ENCODE peak calls at places on chromosomes 5 and 9, in seven cellular contexts. W is uterus; V is HFFc6; Y is upper lobe of right lung; I is spleen; S is CD4-positive, alpha-beta T cell; E is fibroblast of the aortic adventitia. T is an unnamed sample.

GRCh38 chr9:83219154-83219923 is 156.4 kb upstream of the RASEF start:
- DNase-seq in V (peak; percentile 77), W (peak; percentile 67), I (peak; percentile 88), E (peak; percentile 91), S (no peak), Y (peak; percentile 93), T (peak; percentile 38)

GRCh38 chr9:130286781-130287428 is 21.3 kb downstream of the HMCN2 start:
- DNase-seq in S (no peak), I (peak; percentile 60), W (no peak), Y (peak; percentile 55), V (no peak), E (no peak), T (no peak)

GRCh38 chr5:130135506-130135905 is 231.2 kb downstream of the CHSY3 start:
- DNase-seq in E (peak; percentile 79), Y (no peak), S (no peak), W (no peak), V (no peak), I (no peak), T (no peak)

GRCh38 chr9:12814877-12815237 is 40.0 kb downstream of the LURAP1L start:
- DNase-seq in V (no peak), I (no peak), S (no peak), W (no peak), Y (no peak), E (no peak), T (no peak)

GRCh38 chr5:125200842-125201373 is 454.5 kb upstream of the ZNF608 start:
- DNase-seq in S (no peak), W (no peak), Y (no peak), V (no peak), I (no peak), E (no peak), T (no peak)

GRCh38 chr9:95516736-95517558 is at the start of gene PTCH1:
- DNase-seq in W (peak; percentile 50), V (no peak), S (peak; percentile 35), E (peak; percentile 53), I (no peak), Y (peak; percentile 72), T (peak; percentile 42)

GRCh38 chr5:101678494-101679193 is 617.4 kb downstream of the SLCO4C1 start:
- DNase-seq in W (peak; percentile 17), S (peak; percentile 8), Y (no peak), I (no peak), E (peak; percentile 61), V (peak; percentile 17), T (peak; percentile 15)

GRCh38 chr5:136094913-136095641 is 37.6 kb upstream of the SMAD5 start:
- DNase-seq in V (no peak), I (no peak), W (no peak), Y (no peak), S (no peak), E (no peak), T (no peak)

GRCh38 chr9:117412006-117412715 is 2.7 kb downstream of the ASTN2 start:
- DNase-seq in V (no peak), I (no peak), S (no peak), E (no peak), W (no peak), Y (no peak), T (peak; percentile 9)

GRCh38 chr9:34546834-34547827 is 24.3 kb upstream of the ENHO start:
- DNase-seq in V (peak; percentile 68), S (peak; percentile 27), W (peak; percentile 33), I (peak; percentile 79), Y (peak; percentile 77), E (peak; percentile 74), T (peak; percentile 58)

GRCh38 chr5:106680330-106680729 is 990.4 kb downstream of the EFNA5 start:
- DNase-seq in S (no peak), E (no peak), V (no peak), Y (no peak), I (no peak), W (no peak), T (no peak)

GRCh38 chr5:110048508-110048907 is 358.8 kb downstream of the MAN2A1 start:
- DNase-seq in Y (no peak), E (no peak), W (no peak), V (no peak), S (no peak), I (no peak), T (no peak)

GRCh38 chr5:181220178-181220515 is 2.9 kb upstream of the TRIM41 start:
- DNase-seq in E (no peak), Y (no peak), S (no peak), V (no peak), W (no peak), I (no peak), T (no peak)

GRCh38 chr5:17735771-17736170 is 101.5 kb downstream of the TAF11L14 start:
- DNase-seq in I (no peak), E (no peak), V (no peak), W (no peak), S (no peak), Y (no peak), T (no peak)

GRCh38 chr5:144451187-144451973 is 280.7 kb downstream of the KCTD16 start:
- DNase-seq in S (no peak), E (peak; percentile 78), Y (no peak), W (no peak), V (no peak), I (no peak), T (no peak)

GRCh38 chr5:109951758-109952157 is 262.0 kb downstream of the MAN2A1 start:
- DNase-seq in W (no peak), I (no peak), V (no peak), E (no peak), S (no peak), Y (no peak), T (no peak)

GRCh38 chr5:91223886-91224285 is 159.2 kb downstream of the ARRDC3 start:
- DNase-seq in S (no peak), V (peak; percentile 11), E (no peak), Y (no peak), W (no peak), I (no peak), T (no peak)

GRCh38 chr9:26695010-26695601 is 197.5 kb downstream of the CAAP1 start:
- DNase-seq in S (no peak), I (no peak), Y (no peak), E (no peak), V (no peak), W (no peak), T (no peak)

GRCh38 chr5:15354011-15354410 is 146.0 kb upstream of the FBXL7 start:
- DNase-seq in Y (no peak), I (no peak), S (no peak), E (no peak), V (no peak), W (no peak), T (no peak)

GRCh38 chr9:76901801-76902200 is 4.1 kb downstream of the PRUNE2 start:
- DNase-seq in S (no peak), Y (no peak), E (no peak), I (no peak), V (no peak), W (no peak), T (no peak)

GRCh38 chr5:44365351-44365750 is 23.9 kb downstream of the FGF10 start:
- DNase-seq in W (no peak), E (peak; percentile 7), V (no peak), I (no peak), S (no peak), Y (no peak), T (no peak)

GRCh38 chr5:23684103-23684502 is 176.7 kb downstream of the PRDM9 start:
- DNase-seq in W (no peak), I (no peak), E (no peak), S (no peak), Y (no peak), V (no peak), T (no peak)

GRCh38 chr9:8855046-8855445 is 1055.5 kb upstream of the DMAC1 start:
- DNase-seq in V (no peak), E (peak; percentile 67), W (no peak), I (no peak), S (no peak), Y (no peak), T (no peak)

GRCh38 chr5:87210076-87210475 is 57.6 kb upstream of the RASA1 start:
- DNase-seq in W (no peak), Y (no peak), E (peak; percentile 47), V (peak; percentile 19), I (no peak), S (no peak), T (no peak)
- TF ChIP-seq CTCF in W (no peak), Y (no peak), E (no peak), V (no peak), I (no peak), S (no peak), T (no peak)

GRCh38 chr5:10116594-10116993 is 133.1 kb downstream of the ATPSCKMT start:
- DNase-seq in V (no peak), E (no peak), Y (no peak), S (no peak), I (no peak), W (no peak), T (no peak)

GRCh38 chr5:10115669-10116068 is 134.0 kb downstream of the ATPSCKMT start:
- DNase-seq in Y (no peak), I (no peak), S (no peak), W (no peak), E (no peak), V (no peak), T (no peak)

GRCh38 chr5:10106806-10107205 is 142.9 kb downstream of the ATPSCKMT start:
- DNase-seq in E (no peak), Y (no peak), V (peak; percentile 16), W (no peak), I (no peak), S (no peak), T (no peak)

GRCh38 chr5:10110228-10110627 is 139.5 kb downstream of the ATPSCKMT start:
- DNase-seq in V (no peak), Y (no peak), S (no peak), I (no peak), W (no peak), E (no peak), T (no peak)

GRCh38 chr5:10111575-10111974 is 138.1 kb downstream of the ATPSCKMT start:
- DNase-seq in E (peak; percentile 61), V (peak; percentile 51), I (no peak), W (no peak), Y (no peak), S (no peak), T (no peak)
- TF ChIP-seq CTCF in E (peak; percentile 48), V (peak; percentile 56), I (no peak), W (no peak), Y (peak; percentile 24), S (no peak), T (peak; percentile 23)

DNA sequence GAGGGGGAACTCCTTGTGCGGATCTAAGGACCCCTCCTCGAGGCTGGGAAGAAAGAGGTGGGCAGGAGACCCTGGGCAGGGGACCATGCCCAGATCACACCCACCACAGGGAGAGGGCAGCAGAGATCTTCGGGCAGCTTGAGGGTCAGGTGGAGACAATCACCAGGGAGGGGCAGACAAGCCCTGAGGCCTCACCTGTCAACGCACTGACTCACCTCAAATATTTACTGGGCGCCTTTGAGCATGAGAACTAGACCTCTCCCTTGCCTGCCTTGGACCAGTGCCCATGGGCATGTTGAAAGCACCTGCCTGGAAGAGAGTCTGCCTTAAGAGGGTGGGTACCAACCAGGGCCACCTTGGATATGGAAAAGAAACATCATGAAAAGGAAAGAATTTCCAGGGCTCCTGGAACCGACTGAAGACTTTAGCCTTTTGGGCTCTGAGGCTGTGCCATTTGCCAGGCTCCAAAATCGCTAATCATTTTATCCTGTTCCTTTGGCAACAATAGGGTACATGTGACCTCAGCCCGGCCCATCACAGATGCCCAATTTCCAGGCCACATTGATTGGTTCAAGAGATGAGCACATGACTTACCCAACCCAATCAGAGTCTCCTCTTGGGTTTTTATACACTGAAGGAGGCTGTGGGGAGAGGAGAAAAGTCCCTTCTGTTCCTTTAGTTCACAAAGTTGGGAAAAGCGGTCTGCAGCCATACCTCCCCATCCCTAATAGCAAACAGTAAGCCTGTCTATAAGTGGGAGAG is 10.4 kb upstream of the SPINK4 start:
- DNase-seq in E (no peak), S (no peak), I (no peak), W (no peak), Y (peak; percentile 88), V (no peak), T (no peak)
- TF ChIP-seq CTCF in E (no peak), S (no peak), I (no peak), W (no peak), Y (peak; percentile 30), V (peak; percentile 24), T (no peak)

GRCh38 chr5:54379590-54379989 is 69.2 kb upstream of the ARL15 start:
- DNase-seq in E (no peak), W (no peak), Y (no peak), I (no peak), S (no peak), V (no peak), T (peak; percentile 20)
- TF ChIP-seq CTCF in E (no peak), W (no peak), Y (no peak), I (no peak), S (no peak), V (peak; percentile 19), T (no peak)